ENCODE peak calls at places on chromosomes 4 and X, in six cellular contexts. One of them, this sample, is unnamed.

GRCh38 chr4:165294907-165295306 is 32.6 kb upstream of the MSMO1 start:
- DNase-seq in suprapubic skin: no peak
- DNase-seq in stimulated activated CD8-positive, alpha-beta memory T cell treated with anti-CD3 and anti-CD28 coated beads, Interleukin-4, amount 100 ng/mL, for 1 hour: no peak
- DNase-seq in islet precursor cell: no peak
- DNase-seq in foreskin fibroblast: no peak
- DNase-seq in HT1080: no peak
- DNase-seq in this sample: no peak

GRCh38 chr4:124282301-124282898 is 430.1 kb downstream of the ANKRD50 start:
- DNase-seq in islet precursor cell: no peak
- DNase-seq in stimulated activated CD8-positive, alpha-beta memory T cell treated with anti-CD3 and anti-CD28 coated beads, Interleukin-4, amount 100 ng/mL, for 1 hour: no peak
- DNase-seq in foreskin fibroblast: no peak
- DNase-seq in suprapubic skin: no peak
- DNase-seq in HT1080: no peak
- DNase-seq in this sample: no peak

GRCh38 chr4:8871417-8872401 is at the start of gene HMX1:
- DNase-seq in foreskin fibroblast: no peak
- DNase-seq in suprapubic skin: no peak
- DNase-seq in islet precursor cell: peak
- DNase-seq in HT1080: no peak
- DNase-seq in stimulated activated CD8-positive, alpha-beta memory T cell treated with anti-CD3 and anti-CD28 coated beads, Interleukin-4, amount 100 ng/mL, for 1 hour: no peak
- DNase-seq in this sample: no peak

GRCh38 chr4:15427126-15427525 is 707 bp upstream of the C1QTNF7 start:
- DNase-seq in HT1080: no peak
- DNase-seq in suprapubic skin: no peak
- DNase-seq in islet precursor cell: no peak
- DNase-seq in foreskin fibroblast: no peak
- DNase-seq in stimulated activated CD8-positive, alpha-beta memory T cell treated with anti-CD3 and anti-CD28 coated beads, Interleukin-4, amount 100 ng/mL, for 1 hour: no peak
- DNase-seq in this sample: no peak

GRCh38 chr4:7823416-7823824 is 116.2 kb downstream of the AFAP1 start:
- DNase-seq in HT1080: no peak
- DNase-seq in islet precursor cell: no peak
- DNase-seq in stimulated activated CD8-positive, alpha-beta memory T cell treated with anti-CD3 and anti-CD28 coated beads, Interleukin-4, amount 100 ng/mL, for 1 hour: no peak
- DNase-seq in foreskin fibroblast: no peak
- DNase-seq in suprapubic skin: no peak
- DNase-seq in this sample: no peak

GRCh38 chr4:105710678-105711077 is 2.1 kb downstream of the GSTCD start:
- DNase-seq in islet precursor cell: no peak
- DNase-seq in suprapubic skin: no peak
- DNase-seq in stimulated activated CD8-positive, alpha-beta memory T cell treated with anti-CD3 and anti-CD28 coated beads, Interleukin-4, amount 100 ng/mL, for 1 hour: no peak
- DNase-seq in HT1080: no peak
- DNase-seq in foreskin fibroblast: no peak
- DNase-seq in this sample: peak

GRCh38 chr4:103198111-103198765 is at the start of gene CENPE:
- DNase-seq in HT1080: peak
- DNase-seq in foreskin fibroblast: peak
- DNase-seq in islet precursor cell: peak
- DNase-seq in stimulated activated CD8-positive, alpha-beta memory T cell treated with anti-CD3 and anti-CD28 coated beads, Interleukin-4, amount 100 ng/mL, for 1 hour: peak
- DNase-seq in suprapubic skin: peak
- DNase-seq in this sample: peak

GRCh38 chrX:151697537-151697936 is 2.3 kb downstream of the PRRG3 start:
- DNase-seq in foreskin fibroblast: peak
- DNase-seq in suprapubic skin: no peak
- DNase-seq in islet precursor cell: no peak
- DNase-seq in HT1080: peak
- DNase-seq in stimulated activated CD8-positive, alpha-beta memory T cell treated with anti-CD3 and anti-CD28 coated beads, Interleukin-4, amount 100 ng/mL, for 1 hour: no peak
- DNase-seq in this sample: no peak

GRCh38 chr4:122503214-122503613 is 46.7 kb upstream of the IL2 start:
- DNase-seq in stimulated activated CD8-positive, alpha-beta memory T cell treated with anti-CD3 and anti-CD28 coated beads, Interleukin-4, amount 100 ng/mL, for 1 hour: no peak
- DNase-seq in suprapubic skin: no peak
- DNase-seq in HT1080: no peak
- DNase-seq in foreskin fibroblast: no peak
- DNase-seq in islet precursor cell: no peak
- DNase-seq in this sample: no peak

GRCh38 chr4:69484011-69484410 is 11.7 kb downstream of the UGT2B4 start:
- DNase-seq in suprapubic skin: no peak
- DNase-seq in islet precursor cell: no peak
- DNase-seq in HT1080: no peak
- DNase-seq in foreskin fibroblast: no peak
- DNase-seq in stimulated activated CD8-positive, alpha-beta memory T cell treated with anti-CD3 and anti-CD28 coated beads, Interleukin-4, amount 100 ng/mL, for 1 hour: no peak
- DNase-seq in this sample: no peak

This sample was measured in NCI-H2227 treated with DMSO at 0.1 percent for 48 hours.